ENCODE peak calls at places on chromosomes 5 and 9, in eight cellular contexts. O, B, E, U, A, Z, D and I are unnamed samples.

GRCh38 chr9:89498845-89499480 is 1.1 kb upstream of the SEMA4D start:
- DNase-seq in O (no peak), B (no peak), E (no peak), U (no peak), A (no peak), Z (no peak), D (no peak), I (no peak)

GRCh38 chr5:150079655-150080461 is 6.5 kb downstream of the CSF1R start:
- DNase-seq in O (no peak), B (no peak), E (no peak), U (no peak), A (no peak), Z (peak; percentile 62), D (no peak), I (no peak)

GRCh38 chr5:180785794-180786221 is 16.8 kb downstream of the MGAT1 start:
- DNase-seq in O (no peak), B (no peak), E (no peak), U (peak; percentile 89), A (peak; percentile 59), Z (peak; percentile 66), D (peak; percentile 67), I (no peak)

GRCh38 chr5:61319388-61320146 is 12.5 kb upstream of the ZSWIM6 start:
- DNase-seq in O (no peak), B (no peak), E (no peak), U (peak; percentile 49), A (no peak), Z (no peak), D (peak; percentile 80), I (no peak)

GRCh38 chr5:122515709-122516431 is 203.8 kb downstream of the SNCAIP start:
- DNase-seq in O (peak; percentile 45), B (no peak), E (peak; percentile 37), U (peak; percentile 89), A (peak; percentile 28), Z (no peak), D (peak; percentile 80), I (peak; percentile 44)

GRCh38 chr9:90909747-90910283 is 108.2 kb downstream of the SYK start:
- DNase-seq in O (no peak), B (no peak), E (no peak), U (no peak), A (no peak), Z (no peak), D (no peak), I (no peak)

GRCh38 chr9:23683021-23683431 is 143.0 kb downstream of the ELAVL2 start:
- DNase-seq in O (no peak), B (no peak), E (no peak), U (no peak), A (no peak), Z (no peak), D (peak; percentile 68), I (peak; percentile 9)

GRCh38 chr5:125717209-125717608 is 706.0 kb upstream of the GRAMD2B start:
- DNase-seq in O (no peak), B (no peak), E (peak; percentile 66), U (peak; percentile 37), A (no peak), Z (no peak), D (no peak), I (peak; percentile 76)

GRCh38 chr5:36152324-36153298 is 700 bp downstream of the SKP2 start:
- DNase-seq in O (no peak), B (peak; percentile 9), E (no peak), U (peak; percentile 35), A (no peak), Z (no peak), D (peak; percentile 3), I (no peak)

GRCh38 chr5:153659337-153659736 is 168.9 kb downstream of the GRIA1 start:
- DNase-seq in O (no peak), B (no peak), E (peak; percentile 40), U (peak; percentile 78), A (no peak), Z (no peak), D (no peak), I (no peak)

GRCh38 chr5:74895906-74896305 is 29.7 kb upstream of the FAM169A start:
- DNase-seq in O (no peak), B (peak; percentile 88), E (peak; percentile 59), U (peak; percentile 80), A (no peak), Z (peak; percentile 73), D (peak; percentile 71), I (peak; percentile 50)

GRCh38 chr5:168865973-168866372 is 286.8 kb upstream of the PANK3 start:
- DNase-seq in O (no peak), B (peak; percentile 49), E (no peak), U (no peak), A (no peak), Z (no peak), D (no peak), I (no peak)

GRCh38 chr5:55847837-55848236 is 3.3 kb upstream of the IL31RA start:
- DNase-seq in O (no peak), B (no peak), E (no peak), U (peak; percentile 35), A (no peak), Z (no peak), D (no peak), I (no peak)

GRCh38 chr5:78594946-78595921 is 53.3 kb downstream of the LHFPL2 start:
- DNase-seq in O (peak; percentile 77), B (no peak), E (peak; percentile 98), U (peak; percentile 99), A (peak; percentile 56), Z (no peak), D (peak; percentile 97), I (peak; percentile 98)

GRCh38 chr9:80218336-80218735 is 646.6 kb downstream of the TLE4 start:
- DNase-seq in O (no peak), B (no peak), E (no peak), U (no peak), A (no peak), Z (no peak), D (no peak), I (no peak)

GRCh38 chr9:79604921-79605562 is 33.3 kb downstream of the TLE4 start:
- DNase-seq in O (no peak), B (no peak), E (no peak), U (no peak), A (no peak), Z (no peak), D (no peak), I (no peak)

GRCh38 chr5:72459913-72460312 is 47.3 kb downstream of the ZNF366 start:
- DNase-seq in O (no peak), B (no peak), E (no peak), U (no peak), A (no peak), Z (no peak), D (no peak), I (no peak)

GRCh38 chr9:109088221-109088620 is 31.5 kb downstream of the TMEM245 start:
- DNase-seq in O (no peak), B (no peak), E (no peak), U (peak; percentile 21), A (no peak), Z (no peak), D (no peak), I (no peak)

GRCh38 chr5:134524219-134524825 is 1.1 kb upstream of the JADE2 start:
- DNase-seq in O (no peak), B (peak; percentile 87), E (no peak), U (peak; percentile 78), A (peak; percentile 85), Z (peak; percentile 94), D (peak; percentile 52), I (no peak)

GRCh38 chr9:7234144-7234543 is 476.4 kb downstream of the KDM4C start:
- DNase-seq in O (no peak), B (no peak), E (no peak), U (peak; percentile 59), A (no peak), Z (no peak), D (peak; percentile 43), I (no peak)

DNA sequence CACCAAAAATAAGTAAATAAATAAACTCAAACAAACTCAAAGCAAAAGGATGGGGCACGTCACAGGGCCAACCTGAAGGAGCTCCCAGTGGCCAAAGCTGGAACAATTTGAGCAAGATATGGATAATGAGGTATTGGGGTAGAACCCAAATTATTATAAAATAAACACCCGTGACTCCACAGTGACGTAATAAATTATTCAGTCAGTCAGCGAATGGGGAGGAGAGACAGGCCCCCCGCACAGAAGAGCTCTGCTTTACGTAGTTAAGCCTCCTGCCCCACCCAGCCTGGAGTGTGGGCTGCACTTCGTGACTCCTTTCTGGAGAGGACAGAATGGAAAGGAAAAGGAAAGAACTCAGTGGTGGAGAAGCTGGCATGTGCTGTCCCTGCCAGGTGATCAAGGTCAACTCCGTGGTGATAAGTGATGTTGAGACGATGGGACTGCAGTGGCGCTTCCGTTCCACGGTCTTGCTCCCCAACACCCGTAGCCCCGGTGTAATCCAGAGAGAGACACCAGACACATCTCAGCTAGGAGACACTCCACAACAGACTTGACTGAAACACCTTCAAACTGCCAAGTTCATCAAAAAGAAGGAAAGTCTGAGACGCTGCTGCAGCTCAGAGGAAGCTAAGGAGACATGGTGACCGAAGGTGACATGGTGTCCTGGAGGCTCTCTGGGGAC is 83.3 kb upstream of the COL5A1 start:
- DNase-seq in O (no peak), B (no peak), E (no peak), U (no peak), A (no peak), Z (peak; percentile 36), D (no peak), I (no peak)
- TF ChIP-seq CTCF in O (no peak), B (no peak), E (no peak), U (no peak), A (no peak), Z (no peak), D (no peak), I (no peak)

DNA sequence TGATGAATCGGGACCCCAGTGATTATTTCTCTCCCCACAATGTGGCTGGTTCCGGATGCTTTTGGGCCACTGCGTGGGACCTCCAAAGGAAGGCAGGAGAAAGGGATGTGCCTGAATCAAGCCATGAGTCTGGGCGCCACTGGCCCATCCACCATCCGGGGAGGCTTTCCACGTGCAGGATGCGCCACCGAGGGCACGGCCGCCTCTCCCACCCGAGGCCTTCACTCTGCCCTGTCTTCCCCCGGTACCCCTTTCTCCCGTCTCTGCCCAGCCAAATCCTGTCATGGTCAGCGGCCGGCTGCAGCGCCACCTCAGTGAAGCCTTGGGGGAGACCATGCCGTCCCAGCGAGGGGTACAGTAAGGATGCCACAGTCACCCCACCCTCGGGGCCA is 43.9 kb upstream of the GRHPR start:
- DNase-seq in O (no peak), B (no peak), E (no peak), U (no peak), A (no peak), Z (no peak), D (no peak), I (no peak)
- H3K4me3 ChIP-seq in O (no peak overlapping the region), B (no peak overlapping the region), E (no peak overlapping the region), U (no peak overlapping the region), A (no peak overlapping the region), Z (no peak overlapping the region), D (no peak overlapping the region), I (no peak overlapping the region)

GRCh38 chr9:98999152-98999525 is 55.4 kb downstream of the COL15A1 start:
- DNase-seq in O (no peak), B (no peak), E (no peak), U (no peak), A (no peak), Z (no peak), D (no peak), I (no peak)
- TF ChIP-seq CTCF in O (peak; percentile 61), B (no peak), E (no peak), U (no peak), A (no peak), Z (no peak), D (no peak), I (no peak)

GRCh38 chr9:95092321-95093072 is 225.0 kb downstream of the FANCC start:
- DNase-seq in O (no peak), B (no peak), E (peak; percentile 78), U (peak; percentile 56), A (no peak), Z (no peak), D (peak; percentile 20), I (peak; percentile 87)
- H3K4me3 ChIP-seq in O (no peak overlapping the region), B (no peak overlapping the region), E (peak overlapping the region; percentile 6), U (no peak overlapping the region), A (no peak overlapping the region), Z (no peak overlapping the region), D (no peak overlapping the region), I (no peak overlapping the region)

GRCh38 chr5:158756873-158757272 is 342.8 kb downstream of the EBF1 start:
- DNase-seq in O (no peak), B (no peak), E (no peak), U (no peak), A (no peak), Z (no peak), D (no peak), I (no peak)
- TF ChIP-seq CTCF in O (no peak), B (no peak), E (peak; percentile 2), U (no peak), A (peak; percentile 9), Z (no peak), D (no peak), I (no peak)